ENCODE peak calls at places on chromosomes 16 and 17, in six cellular contexts. G is IMR-90, D is hepatocyte, X is fibroblast of lung, E is GM23338, Q is neural progenitor cell. K is an unnamed sample.

GRCh38 chr17:48617515-48618365 is 2.6 kb upstream of the HOXB8 start:
- DNase-seq in X (no peak), Q (no peak), D (no peak), E (peak; percentile 58), G (no peak), K (no peak)

GRCh38 chr17:48241131-48241591 is 133.6 kb downstream of the SNX11 start:
- DNase-seq in G (peak; percentile 42), E (no peak), X (peak; percentile 66), D (peak; percentile 25), Q (no peak), K (peak; percentile 43)

GRCh38 chr17:68698761-68699160 is 97.6 kb upstream of the FAM20A start:
- DNase-seq in X (no peak), E (no peak), G (no peak), D (peak; percentile 49), Q (no peak), K (no peak)

GRCh38 chr17:7293821-7294613 is 422 bp downstream of the YBX2 start:
- DNase-seq in G (no peak), E (peak; percentile 91), D (peak; percentile 54), Q (peak; percentile 77), X (no peak), K (peak; percentile 86)

GRCh38 chr17:40499551-40500189 is 1.8 kb downstream of the TNS4 start:
- DNase-seq in D (peak; percentile 87), G (peak; percentile 60), Q (peak; percentile 77), X (peak; percentile 81), E (peak; percentile 94), K (peak; percentile 93)

GRCh38 chr17:43338886-43339516 is 59.8 kb upstream of the ARL4D start:
- DNase-seq in D (peak; percentile 64), Q (peak; percentile 76), G (no peak), X (peak; percentile 61), E (peak; percentile 76), K (no peak)

GRCh38 chr16:51359141-51359960 is 208.3 kb upstream of the SALL1 start:
- DNase-seq in E (peak; percentile 68), Q (peak; percentile 90), D (no peak), G (peak; percentile 5), X (peak; percentile 45), K (no peak)

GRCh38 chr17:10226930-10227695 is 28.7 kb upstream of the GAS7 start:
- DNase-seq in E (peak; percentile 82), D (peak; percentile 63), X (peak; percentile 34), G (peak; percentile 22), Q (peak; percentile 65), K (peak; percentile 73)

GRCh38 chr16:62913924-62914323 is 877.7 kb upstream of the CDH8 start:
- DNase-seq in Q (no peak), G (no peak), X (no peak), D (no peak), E (no peak), K (no peak)

GRCh38 chr16:89395150-89396142 is 94.9 kb downstream of the ANKRD11 start:
- DNase-seq in E (no peak), D (peak; percentile 88), X (peak; percentile 98), G (peak; percentile 98), Q (peak; percentile 39), K (peak; percentile 99)

GRCh38 chr16:30698816-30699614 is at the start of gene SRCAP:
- DNase-seq in E (peak; percentile 87), G (peak; percentile 64), Q (peak; percentile 94), D (peak; percentile 91), X (peak; percentile 77), K (peak; percentile 97)

GRCh38 chr17:78040561-78041400 is 82.3 kb downstream of the TNRC6C start:
- DNase-seq in E (peak; percentile 27), G (peak; percentile 43), Q (no peak), X (peak; percentile 65), D (peak; percentile 30), K (peak; percentile 89)

GRCh38 chr16:48081656-48082055 is 74.1 kb downstream of the ABCC12 start:
- DNase-seq in E (no peak), G (peak; percentile 90), X (peak; percentile 67), Q (no peak), D (no peak), K (peak; percentile 84)

GRCh38 chr16:57281791-57282190 is 2.7 kb downstream of the PLLP start:
- DNase-seq in G (no peak), D (no peak), Q (no peak), X (no peak), E (no peak), K (peak; percentile 70)

GRCh38 chr16:71811261-71811803 is 2.7 kb upstream of the AP1G1 start:
- DNase-seq in Q (no peak), E (no peak), X (no peak), D (no peak), G (peak; percentile 60), K (no peak)

GRCh38 chr16:3042376-3042775 is 4.0 kb upstream of the MMP25 start:
- DNase-seq in X (no peak), G (no peak), D (no peak), E (no peak), Q (no peak), K (no peak)

GRCh38 chr16:70294385-70295029 is 4.5 kb upstream of the DDX19B start:
- DNase-seq in G (no peak), X (no peak), D (no peak), E (peak; percentile 35), Q (no peak), K (peak; percentile 41)

GRCh38 chr16:31404353-31405064 is 11.4 kb downstream of the ITGAD start:
- DNase-seq in D (no peak), E (no peak), X (no peak), G (no peak), Q (no peak), K (no peak)

GRCh38 chr17:40068917-40069750 is 6.4 kb downstream of the THRA start:
- DNase-seq in E (peak; percentile 76), X (peak; percentile 93), D (peak; percentile 93), Q (peak; percentile 60), G (peak; percentile 84), K (peak; percentile 96)

GRCh38 chr16:73176577-73177013 is 128.7 kb upstream of the ZFHX3 start:
- DNase-seq in Q (peak; percentile 27), X (peak; percentile 96), G (peak; percentile 94), E (no peak), D (peak; percentile 27), K (peak; percentile 89)

GRCh38 chr17:17784599-17785264 is 52.1 kb downstream of the SREBF1 start:
- DNase-seq in X (no peak), G (no peak), Q (peak; percentile 56), D (no peak), E (peak; percentile 54), K (no peak)

GRCh38 chr16:76428858-76429257 is 151.7 kb downstream of the CNTNAP4 start:
- DNase-seq in G (no peak), X (no peak), Q (no peak), D (peak; percentile 58), E (no peak), K (no peak)

GRCh38 chr17:7114875-7115614 is 423 bp upstream of the ASGR2 start:
- DNase-seq in D (no peak), Q (no peak), X (no peak), G (no peak), E (no peak), K (peak; percentile 62)

DNA sequence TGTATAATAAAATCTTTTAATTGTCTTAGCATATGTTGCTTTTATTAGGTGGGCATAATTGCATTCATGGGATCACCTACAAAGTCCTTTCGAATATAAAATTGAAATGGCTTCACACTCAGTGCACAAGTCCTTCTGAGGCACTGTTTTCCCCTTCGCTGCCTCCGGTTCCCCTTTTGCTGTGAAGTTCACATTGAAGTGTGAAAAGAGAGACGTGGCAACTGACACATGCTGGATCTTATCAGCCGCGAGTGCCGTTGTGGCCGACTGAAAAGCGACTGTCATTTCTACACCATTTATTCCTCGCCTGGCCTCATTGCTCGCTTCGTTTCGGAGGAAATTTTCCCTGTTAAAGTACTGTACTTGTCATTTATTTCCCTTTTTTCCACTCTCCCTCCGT is 423.6 kb downstream of the MAF start:
- DNase-seq in D (no peak), E (no peak), X (no peak), G (no peak), Q (no peak), K (no peak)
- H3K4me1 ChIP-seq in D (no peaks in the 10 kb centered on the region), E (no peaks in the 10 kb centered on the region), X (no peaks in the 10 kb centered on the region), G (no peaks in the 10 kb centered on the region), Q (no peaks in the 10 kb centered on the region), K (no peaks in the 10 kb centered on the region)

GRCh38 chr16:75264531-75264998 is 13.1 kb upstream of the BCAR1 start:
- DNase-seq in G (peak; percentile 35), X (peak; percentile 52), E (no peak), Q (no peak), D (peak; percentile 30), K (peak; percentile 92)

GRCh38 chr16:75264999-75265910 is 13.8 kb upstream of the BCAR1 start:
- DNase-seq in Q (no peak), D (peak; percentile 72), X (no peak), E (peak; percentile 46), G (no peak), K (peak; percentile 97)

GRCh38 chr16:75262800-75263127 is 11.3 kb upstream of the BCAR1 start:
- DNase-seq in E (no peak), Q (no peak), G (no peak), X (no peak), D (peak; percentile 14), K (no peak)

GRCh38 chr16:75263291-75263962 is 12.0 kb upstream of the BCAR1 start:
- DNase-seq in D (peak; percentile 8), Q (no peak), E (no peak), X (no peak), G (no peak), K (peak; percentile 85)

DNA sequence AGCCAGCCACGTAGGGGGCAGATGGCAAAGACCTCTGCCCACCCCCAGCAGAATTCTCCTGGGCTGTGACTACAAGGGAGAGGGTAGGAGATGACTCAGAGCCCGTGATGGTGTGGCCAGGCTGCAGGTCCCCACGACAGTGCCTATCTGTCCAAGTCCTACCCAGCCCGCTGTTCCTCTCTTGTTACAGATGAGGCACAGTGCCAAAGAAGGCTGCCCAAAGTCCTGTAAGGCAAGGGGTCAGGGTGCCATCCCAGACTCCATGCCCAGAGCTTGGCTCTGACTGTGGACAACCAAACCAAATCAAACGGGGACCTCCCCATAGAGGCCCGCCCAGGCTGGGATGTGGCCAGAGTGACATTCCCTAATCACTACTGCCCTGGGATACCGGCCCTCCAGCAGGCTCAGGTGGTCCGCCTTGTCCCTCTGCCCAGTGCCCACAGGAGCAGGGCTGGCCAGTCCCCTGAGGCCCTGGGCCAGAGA is 12.6 kb upstream of the BCAR1 start:
- DNase-seq in E (no peak), D (peak; percentile 48), X (no peak), Q (no peak), G (no peak), K (peak; percentile 95)
- H2AFZ ChIP-seq in E (no peak overlapping the region), D (no peak overlapping the region), X (no peak overlapping the region), Q (no peak overlapping the region), G (peak overlapping the region; percentile 70), K (no peak overlapping the region)

GRCh38 chr17:3805581-3805980 is 4.6 kb upstream of the ITGAE start:
- DNase-seq in Q (no peak), X (no peak), E (no peak), G (no peak), D (no peak), K (peak; percentile 72)
- TF ChIP-seq CTCF in Q (no peak), X (no peak), E (no peak), G (no peak), D (no peak), K (no peak)

GRCh38 chr17:82667668-82668000 is 19.4 kb upstream of the WDR45B start:
- DNase-seq in D (no peak), X (no peak), E (no peak), G (no peak), Q (no peak), K (peak; percentile 51)

GRCh38 chr17:82668024-82668630 is 19.9 kb upstream of the WDR45B start:
- DNase-seq in D (no peak), Q (no peak), X (no peak), G (no peak), E (no peak), K (peak; percentile 29)

GRCh38 chr17:82670661-82671060 is 22.4 kb upstream of the WDR45B start:
- DNase-seq in E (no peak), X (no peak), G (no peak), Q (no peak), D (no peak), K (no peak)

GRCh38 chr17:82666931-82667667 is 18.9 kb upstream of the WDR45B start:
- DNase-seq in Q (no peak), X (no peak), G (no peak), D (no peak), E (no peak), K (peak; percentile 64)

GRCh38 chr17:82668631-82669099 is 20.4 kb upstream of the WDR45B start:
- DNase-seq in E (peak; percentile 92), G (peak; percentile 44), Q (peak; percentile 85), D (peak; percentile 81), X (peak; percentile 60), K (peak; percentile 97)
- H3K4me1 ChIP-seq in E (no peaks in the 10 kb centered on the region), G (no peaks in the 10 kb centered on the region), Q (peaks cover 14% of the 10 kb centered on the region), D (no peaks in the 10 kb centered on the region), X (no peaks in the 10 kb centered on the region), K (no peaks in the 10 kb centered on the region)

K was measured in osteoblast.